ENCODE peak calls at places on chromosome 10, in five cellular contexts. R is putamen; O is KG1; D is PC-9; L is CD8-positive, alpha-beta memory T cell. E is an unnamed sample.

GRCh38 chr10:13373644-13374043 is 25.6 kb upstream of the SEPHS1 start:
- DNase-seq in R (no peak), O (no peak), D (no peak), L (no peak), E (no peak)

GRCh38 chr10:132099701-132100481 is 34.1 kb downstream of the JAKMIP3 start:
- DNase-seq in R (no peak), O (no peak), D (no peak), L (no peak), E (no peak)

GRCh38 chr10:28533571-28534304 is 820 bp downstream of the WAC start:
- DNase-seq in R (peak), O (no peak), D (peak), L (peak), E (peak)

GRCh38 chr10:3777876-3778707 is 6.9 kb downstream of the KLF6 start:
- DNase-seq in R (no peak), O (no peak), D (no peak), L (no peak), E (peak)

GRCh38 chr10:49817845-49818244 is 55.7 kb upstream of the OGDHL start:
- DNase-seq in R (no peak), O (no peak), D (no peak), L (no peak), E (peak)

GRCh38 chr10:69960606-69961167 is 92.0 kb upstream of the MACROH2A2 start:
- DNase-seq in R (no peak), O (no peak), D (no peak), L (no peak), E (no peak)

GRCh38 chr10:103839867-103840746 is 15.3 kb downstream of the SH3PXD2A start:
- DNase-seq in R (no peak), O (no peak), D (no peak), L (no peak), E (no peak)

GRCh38 chr10:132707121-132707775 is 78.7 kb downstream of the NKX6-2 start:
- DNase-seq in R (no peak), O (no peak), D (no peak), L (no peak), E (no peak)

GRCh38 chr10:50417906-50418697 is 166.8 kb upstream of the ASAH2 start:
- DNase-seq in R (peak), O (no peak), D (peak), L (peak), E (peak)

GRCh38 chr10:21516270-21517131 is 9.0 kb downstream of the SKIDA1 start:
- DNase-seq in R (no peak), O (no peak), D (peak), L (no peak), E (peak)

GRCh38 chr10:132516771-132517725 is 20.5 kb upstream of the INPP5A start:
- DNase-seq in R (peak), O (no peak), D (peak), L (no peak), E (peak)

GRCh38 chr10:21694646-21695045 is 160.6 kb downstream of the MLLT10 start:
- DNase-seq in R (no peak), O (no peak), D (no peak), L (no peak), E (no peak)

GRCh38 chr10:44801383-44802327 is 109.5 kb upstream of the TMEM72 start:
- DNase-seq in R (peak), O (no peak), D (peak), L (no peak), E (peak)

GRCh38 chr10:28810062-28810870 is 132.9 kb downstream of the BAMBI start:
- DNase-seq in R (no peak), O (no peak), D (no peak), L (no peak), E (no peak)

GRCh38 chr10:80507484-80507880 is 30.2 kb upstream of the SH2D4B start:
- DNase-seq in R (no peak), O (no peak), D (no peak), L (no peak), E (no peak)

GRCh38 chr10:25175527-25176420 is 973 bp downstream of the GPR158 start:
- DNase-seq in R (no peak), O (no peak), D (no peak), L (no peak), E (no peak)

GRCh38 chr10:49734676-49735075 is 27.4 kb downstream of the OGDHL start:
- DNase-seq in R (no peak), O (no peak), D (peak), L (no peak), E (no peak)

GRCh38 chr10:99393036-99393435 is 37.4 kb downstream of the GOT1 start:
- DNase-seq in R (no peak), O (no peak), D (no peak), L (no peak), E (no peak)

GRCh38 chr10:118501637-118502440 is 93.6 kb downstream of the PRLHR start:
- DNase-seq in R (no peak), O (no peak), D (peak), L (no peak), E (no peak)

GRCh38 chr10:58909881-58910280 is 266.6 kb upstream of the PHYHIPL start:
- DNase-seq in R (no peak), O (no peak), D (no peak), L (no peak), E (no peak)

GRCh38 chr10:8346861-8347260 is 292.4 kb downstream of the GATA3 start:
- DNase-seq in R (no peak), O (no peak), D (no peak), L (no peak), E (no peak)

GRCh38 chr10:6386960-6387359 is 184.2 kb downstream of the PFKFB3 start:
- DNase-seq in R (no peak), O (no peak), D (no peak), L (no peak), E (no peak)

GRCh38 chr10:10755490-10755889 is 262.2 kb upstream of the CELF2 start:
- DNase-seq in R (no peak), O (no peak), D (no peak), L (no peak), E (no peak)

GRCh38 chr10:115082521-115082920 is 10.6 kb upstream of the ATRNL1 start:
- DNase-seq in R (no peak), O (no peak), D (no peak), L (no peak), E (peak)

GRCh38 chr10:133027480-133027879 is 60.2 kb upstream of the ADGRA1 start:
- DNase-seq in R (no peak), O (no peak), D (no peak), L (no peak), E (no peak)

GRCh38 chr10:96370575-96371157 is 11.9 kb upstream of the OPALIN start:
- DNase-seq in R (peak), O (peak), D (peak), L (peak), E (peak)

GRCh38 chr10:31095677-31096076 is 64.0 kb upstream of the ZNF438 start:
- DNase-seq in R (no peak), O (no peak), D (no peak), L (no peak), E (no peak)

GRCh38 chr10:110029448-110029847 is 21.7 kb downstream of the ADD3 start:
- DNase-seq in R (no peak), O (no peak), D (no peak), L (no peak), E (no peak)

GRCh38 chr10:24993237-24993958 is 22.6 kb downstream of the ENKUR start:
- DNase-seq in R (no peak), O (no peak), D (no peak), L (no peak), E (no peak)

GRCh38 chr10:79223346-79224048 is 123.8 kb upstream of the PPIF start:
- DNase-seq in R (no peak), O (no peak), D (no peak), L (no peak), E (peak)

GRCh38 chr10:15169555-15170407 is 1.3 kb upstream of the NMT2 start:
- DNase-seq in R (no peak), O (peak), D (no peak), L (peak), E (peak)

GRCh38 chr10:46546591-46547330 is 9.7 kb downstream of the GPRIN2 start:
- DNase-seq in R (no peak), O (no peak), D (no peak), L (no peak), E (no peak)

GRCh38 chr10:77236700-77237099 is 400.9 kb downstream of the KCNMA1 start:
- DNase-seq in R (no peak), O (no peak), D (no peak), L (no peak), E (no peak)

GRCh38 chr10:66671562-66671961 is 254.3 kb upstream of the LRRTM3 start:
- DNase-seq in R (no peak), O (no peak), D (no peak), L (no peak), E (no peak)

GRCh38 chr10:112977294-112977951 is 27.4 kb downstream of the TCF7L2 start:
- DNase-seq in R (no peak), O (no peak), D (no peak), L (no peak), E (no peak)

GRCh38 chr10:29519670-29520069 is 115.1 kb downstream of the SVIL start:
- DNase-seq in R (no peak), O (no peak), D (no peak), L (no peak), E (no peak)

GRCh38 chr10:132209130-132209529 is 22.4 kb downstream of the DPYSL4 start:
- DNase-seq in R (no peak), O (no peak), D (no peak), L (no peak), E (no peak)

GRCh38 chr10:70564901-70565351 is 37.6 kb downstream of the PRF1 start:
- DNase-seq in R (no peak), O (no peak), D (no peak), L (no peak), E (no peak)